ENCODE peak calls at places on chromosomes 11 and 22, in ten cellular contexts. A, L, C, Z, V, D, G, Q, P and U are unnamed samples.

GRCh38 chr22:38758276-38758945 is 2.6 kb upstream of the SUN2 start:
- DNase-seq in Q (no peak), V (no peak), G (no peak), L (no peak), P (peak), D (peak), Z (peak), C (no peak), A (no peak), U (no peak)

GRCh38 chr11:126308271-126308671 is 4.4 kb downstream of the DCPS start:
- DNase-seq in Z (no peak), P (no peak), C (no peak), A (no peak), D (no peak), Q (no peak), G (no peak), L (no peak), V (no peak), U (no peak)

GRCh38 chr11:14577835-14578529 is 57.8 kb upstream of the PSMA1 start:
- DNase-seq in P (no peak), D (no peak), L (no peak), Q (no peak), A (no peak), G (no peak), C (no peak), V (no peak), Z (peak), U (no peak)

GRCh38 chr11:86064236-86064803 is 4.6 kb downstream of the PICALM start:
- DNase-seq in G (no peak), P (no peak), Q (no peak), V (no peak), L (no peak), A (no peak), Z (no peak), C (no peak), D (no peak), U (no peak)

GRCh38 chr11:9600651-9601040 is 27.2 kb downstream of the WEE1 start:
- DNase-seq in A (no peak), Z (no peak), L (peak), P (no peak), G (no peak), C (no peak), Q (no peak), D (no peak), V (no peak), U (no peak)

GRCh38 chr11:93775289-93775688 is 8.8 kb upstream of the MED17 start:
- DNase-seq in A (peak), V (no peak), G (no peak), C (peak), D (peak), Q (no peak), P (no peak), Z (no peak), L (no peak), U (no peak)

GRCh38 chr22:46971141-46971775 is 208.8 kb downstream of the TBC1D22A start:
- DNase-seq in Q (peak), C (no peak), V (no peak), A (no peak), P (no peak), Z (no peak), D (no peak), L (no peak), G (peak), U (no peak)

GRCh38 chr11:60345489-60345888 is 18.4 kb downstream of the MS4A6E start:
- DNase-seq in D (peak), C (no peak), L (no peak), G (no peak), Z (peak), P (no peak), V (no peak), A (peak), Q (peak), U (no peak)

GRCh38 chr11:14454861-14455632 is 44.6 kb downstream of the COPB1 start:
- DNase-seq in A (peak), P (peak), Q (peak), Z (no peak), D (peak), C (peak), V (no peak), G (peak), L (no peak), U (no peak)

GRCh38 chr22:19867617-19868016 is 12.9 kb upstream of the GNB1L start:
- DNase-seq in Q (no peak), L (no peak), G (no peak), C (no peak), D (no peak), V (peak), Z (no peak), A (no peak), P (no peak), U (no peak)